ENCODE peak calls at places on chromosome 9, in six cellular contexts. E, V, N, B, X and U are unnamed samples.

GRCh38 chr9:114856210-114856941 is 50.5 kb upstream of the TNFSF15 start:
- DNase-seq in V (no peak), E (peak), X (no peak), N (peak), B (peak), U (peak)

GRCh38 chr9:114246558-114246957 is 76.3 kb upstream of the ORM1 start:
- DNase-seq in N (peak), V (no peak), X (no peak), E (peak), B (no peak), U (no peak)

GRCh38 chr9:120358877-120359276 is 221.1 kb downstream of the CDK5RAP2 start:
- DNase-seq in X (no peak), V (no peak), E (no peak), B (no peak), N (no peak), U (no peak)

GRCh38 chr9:811101-811531 is 30.4 kb upstream of the DMRT1 start:
- DNase-seq in E (no peak), B (peak), V (peak), X (no peak), N (no peak), U (peak)

GRCh38 chr9:5574998-5575397 is 53.9 kb upstream of the RIC1 start:
- DNase-seq in B (no peak), E (no peak), N (no peak), V (no peak), X (no peak), U (no peak)

GRCh38 chr9:137034039-137034708 is 2.3 kb upstream of the FUT7 start:
- DNase-seq in B (no peak), V (peak), E (no peak), X (no peak), N (no peak), U (no peak)

GRCh38 chr9:36029765-36030528 is 6.8 kb upstream of the RECK start:
- DNase-seq in V (no peak), E (peak), N (peak), B (peak), X (no peak), U (peak)

GRCh38 chr9:116219686-116220085 is 66.1 kb downstream of the PAPPA start:
- DNase-seq in V (peak), B (no peak), N (no peak), E (no peak), X (no peak), U (no peak)

GRCh38 chr9:97531750-97532383 is 30.4 kb downstream of the TMOD1 start:
- DNase-seq in X (no peak), B (no peak), V (peak), N (no peak), E (no peak), U (no peak)

GRCh38 chr9:104961238-104961637 is 33.3 kb upstream of the ABCA1 start:
- DNase-seq in X (no peak), V (no peak), E (no peak), N (no peak), B (peak), U (no peak)

GRCh38 chr9:75889977-75890540 is 414 bp upstream of the PCSK5 start:
- DNase-seq in E (peak), X (peak), B (peak), V (no peak), N (no peak), U (peak)

GRCh38 chr9:6428940-6429889 is 16.2 kb downstream of the UHRF2 start:
- DNase-seq in X (no peak), E (no peak), N (no peak), V (no peak), B (no peak), U (no peak)

GRCh38 chr9:77018058-77019009 is 1.1 kb upstream of the FOXB2 start:
- DNase-seq in X (no peak), N (no peak), E (no peak), V (no peak), B (no peak), U (no peak)

GRCh38 chr9:35729700-35730485 is 2.1 kb downstream of the TLN1 start:
- DNase-seq in N (peak), B (peak), E (peak), V (peak), X (peak), U (peak)

GRCh38 chr9:38343037-38343436 is 49.5 kb upstream of the ALDH1B1 start:
- DNase-seq in E (no peak), B (no peak), N (no peak), X (no peak), V (no peak), U (no peak)

GRCh38 chr9:37938121-37938906 is 34.4 kb upstream of the SLC25A51 start:
- DNase-seq in E (peak), B (peak), V (peak), X (peak), N (peak), U (peak)